ENCODE peak calls at places on chromosomes 7 and 10, in six cellular contexts. I is ACHN; E is activated CD4-positive, alpha-beta T cell treated with anti-CD3 and anti-CD28 coated beads for 24 hours; T is skeletal muscle cell; Y is CMK; F is Right ventricle myocardium inferior. K is an unnamed sample.

GRCh38 chr7:116953372-116953726 is at the start of gene ST7:
- DNase-seq in I (peak), E (peak), T (peak), Y (no peak), F (no peak), K (no peak)

GRCh38 chr10:118793545-118793944 is 38.8 kb upstream of the CACUL1 start:
- DNase-seq in I (no peak), E (no peak), T (no peak), Y (no peak), F (no peak), K (no peak)

GRCh38 chr7:53602817-53603418 is 567.5 kb downstream of the POM121L12 start:
- DNase-seq in I (peak), E (no peak), T (no peak), Y (no peak), F (no peak), K (no peak)

GRCh38 chr10:121527690-121528089 is 70.6 kb downstream of the FGFR2 start:
- DNase-seq in I (peak), E (no peak), T (no peak), Y (no peak), F (no peak), K (peak)

GRCh38 chr10:69570050-69570816 is 3.0 kb downstream of the NEUROG3 start:
- DNase-seq in I (no peak), E (no peak), T (no peak), Y (no peak), F (no peak), K (no peak)

GRCh38 chr10:73774637-73775036 is 7.2 kb upstream of the CHCHD1 start:
- DNase-seq in I (peak), E (no peak), T (no peak), Y (peak), F (no peak), K (no peak)

GRCh38 chr10:89563861-89564478 is 28.6 kb upstream of the SLC16A12 start:
- DNase-seq in I (peak), E (peak), T (no peak), Y (no peak), F (no peak), K (no peak)

GRCh38 chr10:34816067-34817002 is 1.2 kb upstream of the PARD3 start:
- DNase-seq in I (peak), E (no peak), T (no peak), Y (no peak), F (no peak), K (peak)

GRCh38 chr10:13505040-13505680 is 23.7 kb downstream of the BEND7 start:
- DNase-seq in I (no peak), E (no peak), T (no peak), Y (no peak), F (no peak), K (no peak)

GRCh38 chr10:95295031-95295755 is 4.4 kb upstream of the PDLIM1 start:
- DNase-seq in I (peak), E (peak), T (no peak), Y (peak), F (no peak), K (peak)

GRCh38 chr10:404341-404740 is 269.1 kb downstream of the ZMYND11 start:
- DNase-seq in I (no peak), E (no peak), T (no peak), Y (no peak), F (no peak), K (no peak)

GRCh38 chr10:14022052-14022451 is 308.7 kb downstream of the FRMD4A start:
- DNase-seq in I (no peak), E (no peak), T (no peak), Y (no peak), F (no peak), K (no peak)

GRCh38 chr7:114392686-114393085 is 21.9 kb upstream of the FOXP2 start:
- DNase-seq in I (peak), E (no peak), T (no peak), Y (no peak), F (no peak), K (no peak)

GRCh38 chr10:18822156-18822555 is 162.9 kb downstream of the ARL5B start:
- DNase-seq in I (peak), E (no peak), T (no peak), Y (no peak), F (no peak), K (no peak)

GRCh38 chr7:73303546-73303945 is 5.1 kb downstream of the NSUN5 start:
- DNase-seq in I (no peak), E (no peak), T (no peak), Y (no peak), F (no peak), K (peak)